ENCODE peak calls at places on chromosomes 6 and 20, in five cellular contexts. I is neural crest cell, B is left ventricle myocardium inferior, E is EH, G is endothelial cell. Q is an unnamed sample.

GRCh38 chr20:49668181-49668877 is 45.3 kb downstream of the B4GALT5 start:
- DNase-seq in I (no peak), B (peak), E (no peak), G (no peak), Q (no peak)

GRCh38 chr6:116971959-116972358 is 94.9 kb downstream of the RFX6 start:
- DNase-seq in I (peak), B (no peak), E (peak), G (peak), Q (peak)

GRCh38 chr6:131212024-131212423 is 76.8 kb downstream of the AKAP7 start:
- DNase-seq in I (no peak), B (no peak), E (peak), G (no peak), Q (no peak)

GRCh38 chr20:58086763-58087566 is 141.5 kb downstream of the ANKRD60 start:
- DNase-seq in I (peak), B (no peak), E (peak), G (peak), Q (peak)

GRCh38 chr6:47655719-47656595 is 42.4 kb upstream of the ADGRF4 start:
- DNase-seq in I (no peak), B (no peak), E (peak), G (no peak), Q (peak)

GRCh38 chr6:33742837-33743236 is 3.9 kb downstream of the IP6K3 start:
- DNase-seq in I (no peak), B (no peak), E (no peak), G (no peak), Q (no peak)

GRCh38 chr20:56626367-56627121 is 2.6 kb upstream of the TFAP2C start:
- DNase-seq in I (peak), B (no peak), E (peak), G (peak), Q (no peak)

GRCh38 chr6:41469951-41470340 is 76.2 kb upstream of the FOXP4 start:
- DNase-seq in I (no peak), B (no peak), E (peak), G (no peak), Q (no peak)

GRCh38 chr6:155448823-155449789 is 6.5 kb downstream of the NOX3 start:
- DNase-seq in I (no peak), B (no peak), E (peak), G (peak), Q (no peak)

GRCh38 chr6:53056273-53056672 is 8.9 kb upstream of the FBXO9 start:
- DNase-seq in I (no peak), B (no peak), E (no peak), G (no peak), Q (no peak)

GRCh38 chr6:50143011-50143719 is 93.4 kb upstream of the DEFB112 start:
- DNase-seq in I (no peak), B (no peak), E (peak), G (no peak), Q (peak)

GRCh38 chr20:341682-342081 is 5.2 kb upstream of the NRSN2 start:
- DNase-seq in I (no peak), B (no peak), E (peak), G (no peak), Q (peak)

GRCh38 chr20:57008217-57008616 is 258.2 kb downstream of the BMP7 start:
- DNase-seq in I (no peak), B (no peak), E (peak), G (no peak), Q (peak)

GRCh38 chr6:19824058-19824807 is 12.9 kb upstream of the ID4 start:
- DNase-seq in I (no peak), B (no peak), E (no peak), G (no peak), Q (no peak)

GRCh38 chr20:48731581-48731980 is 96.2 kb downstream of the PREX1 start:
- DNase-seq in I (no peak), B (no peak), E (no peak), G (no peak), Q (no peak)

GRCh38 chr6:24154121-24154520 is 28.1 kb downstream of the NRSN1 start:
- DNase-seq in I (no peak), B (no peak), E (no peak), G (no peak), Q (peak)

GRCh38 chr6:75445738-75446137 is 47.9 kb downstream of the FILIP1 start:
- DNase-seq in I (no peak), B (no peak), E (no peak), G (no peak), Q (no peak)

GRCh38 chr6:31203345-31203979 is 33.0 kb upstream of the POU5F1 start:
- DNase-seq in I (no peak), B (no peak), E (peak), G (no peak), Q (peak)

Q was measured in foreskin keratinocyte.